ENCODE peak calls at places on chromosome X, in four cellular contexts. W, I, N and C are unnamed samples.

GRCh38 chrX:70769659-70770232 is 138.8 kb downstream of the TEX11 start:
- DNase-seq in W (no peak), I (no peak), N (no peak), C (peak; percentile 33)

GRCh38 chrX:65690057-65690855 is 22.8 kb downstream of the MSN start:
- DNase-seq in W (no peak), I (no peak), N (peak; percentile 21), C (no peak)

GRCh38 chrX:17882680-17883079 is 21.6 kb upstream of the RAI2 start:
- DNase-seq in W (no peak), I (no peak), N (no peak), C (no peak)

GRCh38 chrX:55867708-55868107 is 150.2 kb downstream of the RRAGB start:
- DNase-seq in W (no peak), I (no peak), N (no peak), C (no peak)

GRCh38 chrX:133670394-133670793 is 255.1 kb upstream of the GPC4 start:
- DNase-seq in W (no peak), I (no peak), N (peak; percentile 51), C (peak; percentile 69)

GRCh38 chrX:34656467-34656841 is 631 bp downstream of the TMEM47 start:
- DNase-seq in W (no peak), I (no peak), N (no peak), C (no peak)

GRCh38 chrX:13110427-13111324 is 66.3 kb upstream of the FAM9C start:
- DNase-seq in W (peak; percentile 55), I (no peak), N (peak; percentile 38), C (no peak)

GRCh38 chrX:17441965-17442364 is 67.0 kb downstream of the NHS start:
- DNase-seq in W (no peak), I (no peak), N (peak; percentile 22), C (no peak)

GRCh38 chrX:17610788-17611187 is 126.5 kb upstream of the SCML1 start:
- DNase-seq in W (no peak), I (no peak), N (no peak), C (no peak)

GRCh38 chrX:40537310-40537709 is 43.5 kb upstream of the ATP6AP2 start:
- DNase-seq in W (no peak), I (no peak), N (no peak), C (no peak)

GRCh38 chrX:40542972-40543371 is 37.8 kb upstream of the ATP6AP2 start:
- DNase-seq in W (no peak), I (no peak), N (no peak), C (no peak)

GRCh38 chrX:40542208-40542607 is 38.6 kb upstream of the ATP6AP2 start:
- DNase-seq in W (no peak), I (no peak), N (no peak), C (no peak)

GRCh38 chrX:40538391-40538790 is 42.4 kb upstream of the ATP6AP2 start:
- DNase-seq in W (no peak), I (no peak), N (no peak), C (no peak)

GRCh38 chrX:40539214-40540142 is 41.3 kb upstream of the ATP6AP2 start:
- DNase-seq in W (peak; percentile 11), I (no peak), N (no peak), C (peak; percentile 85)
- H3K4me3 ChIP-seq in W (no peak overlapping the region), I (no peak overlapping the region), N (no peak overlapping the region), C (no peak overlapping the region)

GRCh38 chrX:68894142-68894512 is 65.3 kb downstream of the EFNB1 start:
- DNase-seq in W (no peak), I (no peak), N (no peak), C (no peak)
- H3K4me1 ChIP-seq in W (no peaks in the 10 kb centered on the region), I (no peaks in the 10 kb centered on the region), N (no peaks in the 10 kb centered on the region), C (peaks cover 10% of the 10 kb centered on the region)

DNA sequence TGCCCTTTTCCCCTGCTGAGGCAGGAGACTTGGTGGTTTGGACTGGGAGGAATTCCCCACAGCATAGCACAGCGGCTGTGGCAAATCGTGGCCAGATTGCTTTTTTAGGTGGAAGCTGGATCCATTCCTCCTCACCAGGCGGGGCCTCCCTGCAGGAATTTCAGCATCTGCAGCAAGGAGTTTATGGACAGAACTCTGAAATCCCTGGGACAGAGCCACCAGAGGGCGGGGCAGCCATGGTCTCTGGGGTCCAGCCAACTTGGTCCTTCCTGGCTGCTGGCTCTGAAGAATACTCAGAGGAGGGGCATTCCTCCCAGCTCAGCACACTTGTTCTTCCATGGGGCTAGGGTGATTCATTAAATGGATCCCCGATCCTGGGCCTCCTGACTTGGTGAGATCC is 794.3 kb downstream of the SH3BGRL start:
- DNase-seq in W (no peak), I (no peak), N (no peak), C (no peak)
- H3K9me3 ChIP-seq in W (no peaks in the 10 kb centered on the region), I (peaks cover 10% of the 10 kb centered on the region), N (no peaks in the 10 kb centered on the region), C (no peaks in the 10 kb centered on the region)

GRCh38 chrX:74451450-74452198 is 30.3 kb downstream of the SLC16A2 start:
- DNase-seq in W (no peak), I (no peak), N (no peak), C (no peak)
- H3K4me3 ChIP-seq in W (no peak overlapping the region), I (no peak overlapping the region), N (no peak overlapping the region), C (no peak overlapping the region)

GRCh38 chrX:29491659-29492058 is 723.7 kb upstream of the MAGEB2 start:
- DNase-seq in W (no peak), I (no peak), N (no peak), C (no peak)

GRCh38 chrX:29488919-29489318 is 726.4 kb upstream of the MAGEB2 start:
- DNase-seq in W (no peak), I (no peak), N (no peak), C (no peak)

GRCh38 chrX:29487714-29488113 is 727.6 kb upstream of the MAGEB2 start:
- DNase-seq in W (no peak), I (no peak), N (no peak), C (no peak)

GRCh38 chrX:29490606-29491005 is 724.8 kb upstream of the MAGEB2 start:
- DNase-seq in W (no peak), I (no peak), N (no peak), C (no peak)

DNA sequence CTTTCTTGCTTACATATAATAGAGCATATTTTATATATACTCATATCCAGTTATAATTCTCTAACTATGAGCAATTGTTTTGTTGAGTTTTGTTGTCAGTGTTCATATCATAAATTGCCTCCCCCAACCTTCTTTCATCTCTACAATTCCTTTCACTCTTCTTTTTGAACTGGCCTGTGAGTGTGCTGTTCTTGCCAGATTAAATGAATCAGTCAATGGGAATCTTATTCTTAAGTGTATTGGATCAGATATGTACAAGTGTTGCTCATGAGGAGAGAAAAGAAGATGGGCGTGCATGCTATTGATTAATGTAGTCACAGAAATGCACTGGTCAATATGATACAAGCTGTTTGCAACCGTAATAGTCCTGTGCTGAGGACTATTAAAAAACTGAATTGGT is 728.1 kb upstream of the MAGEB2 start:
- DNase-seq in W (no peak), I (no peak), N (no peak), C (no peak)
- H3K4me1 ChIP-seq in W (no peaks in the 10 kb centered on the region), I (no peaks in the 10 kb centered on the region), N (no peaks in the 10 kb centered on the region), C (no peaks in the 10 kb centered on the region)

DNA sequence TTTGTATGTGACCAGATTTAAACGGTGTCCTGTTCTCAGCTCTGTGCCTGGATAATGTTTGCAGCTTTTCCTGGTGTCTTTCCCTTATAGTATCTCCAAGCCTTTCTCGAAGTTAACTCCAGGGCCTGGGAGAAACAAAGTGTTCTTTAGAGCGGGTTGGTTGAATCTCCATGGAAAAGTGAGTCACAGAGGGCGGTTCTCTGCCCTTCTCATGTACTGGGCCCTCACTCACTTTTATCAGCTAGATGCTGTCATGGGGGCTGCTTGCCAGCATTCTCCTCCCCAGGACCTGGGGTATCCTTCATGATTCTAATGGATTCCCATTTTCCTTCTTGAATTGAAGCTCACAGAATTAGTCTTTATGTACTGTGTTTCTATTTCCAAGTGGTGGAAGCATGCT is 46.1 kb upstream of the MAGEC2 start:
- DNase-seq in W (no peak), I (no peak), N (no peak), C (no peak)
- H3K9me3 ChIP-seq in W (no peaks in the 10 kb centered on the region), I (no peaks in the 10 kb centered on the region), N (no peaks in the 10 kb centered on the region), C (no peaks in the 10 kb centered on the region)